ENCODE peak calls at places on chromosomes 11 and 22, in nine cellular contexts. S, W, G, A, L, U, Z, K and O are unnamed samples.

GRCh38 chr11:125952973-125953372 is 7.1 kb downstream of the VSIG10L2 start:
- DNase-seq in W (no peak), Z (no peak), K (peak), U (no peak), L (peak), A (no peak), G (no peak), S (peak), O (no peak)

GRCh38 chr11:91850533-91851305 is 373.9 kb upstream of the FAT3 start:
- DNase-seq in S (no peak), U (no peak), W (no peak), G (no peak), Z (no peak), K (no peak), L (no peak), A (no peak), O (no peak)

GRCh38 chr11:11449327-11449726 is 96.3 kb upstream of the CSNK2A3 start:
- DNase-seq in G (no peak), W (no peak), Z (no peak), L (no peak), S (no peak), A (no peak), U (no peak), K (no peak), O (no peak)

GRCh38 chr22:41310336-41310735 is 9.0 kb downstream of the ZC3H7B start:
- DNase-seq in L (no peak), U (no peak), W (no peak), A (no peak), Z (no peak), G (no peak), K (no peak), S (no peak), O (no peak)

GRCh38 chr11:79708319-79708928 is 267.6 kb upstream of the TENM4 start:
- DNase-seq in Z (no peak), G (peak), S (no peak), W (no peak), K (no peak), A (peak), U (peak), L (peak), O (peak)

GRCh38 chr11:122649133-122649532 is 6.4 kb upstream of the UBASH3B start:
- DNase-seq in G (peak), W (no peak), Z (no peak), A (no peak), U (no peak), S (no peak), L (peak), K (no peak), O (no peak)

GRCh38 chr11:59953463-59954218 is 10.2 kb upstream of the OOSP4A start:
- DNase-seq in G (no peak), L (no peak), A (no peak), K (no peak), S (no peak), W (no peak), U (no peak), Z (no peak), O (no peak)

GRCh38 chr22:37242395-37242918 is 1.6 kb downstream of the RAC2 start:
- DNase-seq in A (peak), L (peak), G (no peak), U (peak), Z (peak), K (peak), S (no peak), W (no peak), O (peak)

GRCh38 chr11:10181811-10182210 is 112.2 kb downstream of the SBF2 start:
- DNase-seq in W (no peak), S (no peak), U (peak), G (peak), Z (no peak), L (peak), K (no peak), A (peak), O (no peak)

GRCh38 chr11:66720223-66720898 is 8.7 kb downstream of the SPTBN2 start:
- DNase-seq in S (no peak), G (peak), W (no peak), A (no peak), L (peak), Z (peak), U (no peak), K (peak), O (peak)

GRCh38 chr22:43464809-43465208 is 53.0 kb downstream of the MPPED1 start:
- DNase-seq in K (no peak), W (no peak), U (no peak), Z (no peak), G (no peak), L (no peak), A (no peak), S (no peak), O (no peak)

GRCh38 chr11:88695701-88696414 is 358.3 kb upstream of the CTSC start:
- DNase-seq in W (no peak), S (no peak), Z (no peak), U (no peak), G (no peak), K (no peak), A (no peak), L (no peak), O (no peak)

GRCh38 chr22:35995772-35996171 is 32.9 kb downstream of the RBFOX2 start:
- DNase-seq in L (peak), S (peak), A (no peak), W (peak), G (peak), U (no peak), K (no peak), Z (no peak), O (no peak)

GRCh38 chr11:8283510-8284272 is 20.0 kb upstream of the LMO1 start:
- DNase-seq in S (no peak), W (peak), Z (no peak), G (no peak), L (peak), K (peak), A (no peak), U (no peak), O (no peak)

GRCh38 chr22:46469701-46470100 is 67.7 kb downstream of the CELSR1 start:
- DNase-seq in Z (no peak), U (no peak), K (no peak), S (no peak), A (no peak), G (no peak), W (no peak), L (no peak), O (no peak)

GRCh38 chr22:49457946-49458707 is 369.5 kb downstream of the BRD1 start:
- DNase-seq in W (peak), A (no peak), G (no peak), Z (no peak), L (no peak), U (no peak), K (no peak), S (no peak), O (no peak)

GRCh38 chr11:119315139-119316016 is 1.6 kb downstream of the MCAM start:
- DNase-seq in S (no peak), U (no peak), G (no peak), W (peak), L (no peak), Z (peak), A (peak), K (no peak), O (peak)
- TF ChIP-seq CTCF in S (peak), U (peak), G (no peak), W (peak), L (no peak), Z (no peak), A (peak), K (no peak), O (no peak)

GRCh38 chr11:73269353-73270088 is 2.6 kb upstream of the P2RY6 start:
- DNase-seq in U (no peak), A (no peak), S (no peak), G (no peak), W (peak), L (no peak), K (peak), Z (no peak), O (no peak)
- H3K4me3 ChIP-seq in U (no peak), A (no peak), S (no peak), G (no peak), W (no peak), L (no peak), K (no peak), Z (no peak), O (no peak)

GRCh38 chr11:119015054-119015611 is 3.0 kb downstream of the RPS25 start:
- DNase-seq in U (no peak), W (no peak), A (no peak), Z (no peak), K (no peak), S (no peak), G (no peak), L (no peak), O (no peak)
- TF ChIP-seq CTCF in U (no peak), W (no peak), A (peak), Z (no peak), K (no peak), S (no peak), G (peak), L (no peak), O (no peak)

DNA sequence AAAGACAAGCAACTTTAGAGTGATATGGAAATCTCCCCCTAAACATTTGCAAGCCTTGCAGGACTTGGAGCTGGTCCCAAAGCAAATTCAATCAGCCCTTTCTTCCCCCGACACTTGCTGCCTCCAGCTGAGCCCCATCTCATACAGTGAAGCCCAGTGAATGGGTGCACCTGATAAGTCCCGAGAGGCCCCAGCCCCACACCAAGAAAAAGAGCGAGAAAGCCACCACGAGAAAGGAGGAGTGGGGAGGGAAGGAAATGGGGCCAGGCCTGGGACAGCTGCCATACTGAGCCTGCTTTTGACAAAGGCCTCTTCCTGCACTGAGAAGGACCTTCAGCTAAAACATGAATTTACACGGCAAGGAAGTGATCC is 35.1 kb downstream of the SPATA19 start:
- DNase-seq in G (no peak), A (no peak), U (no peak), K (no peak), Z (no peak), W (no peak), S (no peak), L (no peak), O (no peak)
- H3K4me3 ChIP-seq in G (no peak), A (no peak), U (no peak), K (no peak), Z (no peak), W (no peak), S (no peak), L (no peak), O (no peak)

DNA sequence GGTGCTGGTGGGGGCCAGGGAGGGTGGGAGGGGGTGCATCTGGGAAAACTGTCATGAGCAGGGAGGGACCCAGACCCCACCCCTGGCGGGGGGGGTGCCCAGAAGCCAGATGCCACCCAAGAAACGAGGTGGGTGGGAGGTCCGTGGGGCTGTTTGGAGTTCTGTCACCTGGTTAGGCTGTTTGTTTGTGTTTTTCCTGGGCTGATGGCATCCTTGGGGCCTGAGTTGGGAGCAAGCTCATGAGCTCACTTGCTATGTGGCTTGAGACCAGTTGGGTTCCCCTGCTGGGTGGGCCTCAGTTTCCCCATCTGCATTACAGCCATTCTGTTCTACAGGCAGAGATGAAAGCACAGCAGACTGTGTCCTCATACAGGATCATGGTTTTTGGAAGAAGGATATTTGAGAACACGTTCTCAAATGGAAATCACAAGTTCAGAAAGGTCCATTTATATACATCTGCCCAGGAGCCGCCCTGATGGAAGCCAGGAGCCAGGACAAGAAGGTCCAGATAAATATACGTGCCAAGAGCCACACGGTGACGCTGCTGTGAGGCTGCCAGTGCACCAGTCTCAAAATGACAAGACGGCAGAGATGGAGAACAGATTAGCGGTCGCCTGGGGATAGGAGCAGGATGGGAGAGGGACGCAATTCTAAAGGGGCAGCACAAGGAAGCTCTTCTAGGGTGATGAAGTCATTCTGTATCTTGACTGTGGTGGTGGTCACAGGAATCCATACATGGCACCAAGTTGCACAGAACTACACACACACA is 312.9 kb downstream of the MN1 start:
- DNase-seq in W (peak), G (peak), A (no peak), Z (no peak), L (peak), S (no peak), K (no peak), U (no peak), O (no peak)
- TF ChIP-seq CTCF in W (peak), G (peak), A (no peak), Z (no peak), L (no peak), S (no peak), K (no peak), U (no peak), O (no peak)

DNA sequence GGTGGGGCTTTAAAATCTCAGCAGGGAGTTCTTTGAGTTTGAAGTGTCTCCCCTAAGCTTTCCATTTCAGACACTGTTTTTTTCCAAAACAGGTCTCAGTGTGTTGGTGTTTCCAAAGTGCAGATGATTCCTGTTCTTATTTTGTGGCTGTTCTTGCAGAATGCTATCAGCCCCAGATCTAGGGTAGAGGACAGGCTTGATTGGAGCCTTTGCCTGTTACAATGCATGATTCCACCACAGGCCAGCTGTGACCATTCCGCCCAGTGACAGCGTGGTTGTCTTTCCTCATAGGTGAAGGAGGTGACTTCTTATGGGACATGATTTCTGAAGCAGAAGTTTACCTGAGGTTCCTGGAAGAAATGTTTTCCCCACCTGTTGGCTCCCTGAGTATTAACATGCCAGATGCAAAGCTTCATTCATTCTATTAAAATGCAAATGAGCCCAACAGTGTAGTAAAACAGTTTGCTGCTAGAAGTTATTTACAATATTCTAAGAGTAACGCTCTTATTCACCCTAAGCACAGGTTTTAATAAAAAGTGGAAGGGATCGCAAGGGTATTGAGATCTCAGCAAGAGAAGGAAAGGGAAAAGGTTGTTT is 36.9 kb upstream of the BIRC3 start:
- DNase-seq in S (no peak), W (no peak), A (no peak), G (no peak), K (no peak), Z (no peak), L (no peak), U (no peak), O (no peak)
- H3K4me3 ChIP-seq in S (no peak), W (no peak), A (no peak), G (no peak), K (no peak), Z (no peak), L (no peak), U (no peak), O (no peak)

DNA sequence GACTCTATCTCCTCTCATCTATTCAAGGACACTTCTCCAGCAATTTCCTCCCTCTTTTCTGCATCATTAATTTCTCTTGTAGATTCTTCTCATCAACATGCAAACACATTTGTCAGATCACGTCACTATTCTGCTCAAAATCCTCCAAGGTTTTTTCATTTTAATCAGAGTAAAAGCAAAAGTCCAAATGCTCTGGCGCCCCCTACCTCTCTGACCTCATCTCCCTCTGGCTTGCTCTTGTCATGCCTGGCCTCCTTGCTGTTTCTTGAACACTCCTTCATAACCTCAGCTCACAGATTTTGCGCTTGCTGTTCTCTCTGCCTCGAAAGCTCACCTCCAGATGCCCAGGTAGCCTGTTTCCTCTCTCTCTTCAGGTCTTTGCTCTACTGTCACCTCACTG is 22.4 kb downstream of the RTCB start:
- DNase-seq in S (no peak), K (no peak), A (peak), Z (no peak), U (no peak), L (peak), G (peak), W (no peak), O (peak)
- TF ChIP-seq CTCF in S (no peak), K (peak), A (peak), Z (no peak), U (no peak), L (peak), G (peak), W (no peak), O (peak)

GRCh38 chr22:50705851-50706351 is 32.1 kb upstream of the ACR start:
- DNase-seq in A (no peak), G (no peak), U (no peak), L (no peak), K (peak), W (no peak), Z (no peak), S (no peak), O (no peak)

GRCh38 chr22:50705219-50705691 is 32.6 kb downstream of the SHANK3 start:
- DNase-seq in A (no peak), K (peak), L (peak), W (no peak), Z (no peak), S (peak), G (peak), U (no peak), O (peak)

GRCh38 chr22:50702821-50703725 is 30.4 kb downstream of the SHANK3 start:
- DNase-seq in L (no peak), U (no peak), A (no peak), S (no peak), G (no peak), W (no peak), Z (no peak), K (peak), O (no peak)

GRCh38 chr22:50703726-50704509 is 31.3 kb downstream of the SHANK3 start:
- DNase-seq in A (no peak), Z (no peak), S (no peak), L (no peak), U (no peak), G (no peak), K (peak), W (no peak), O (no peak)

DNA sequence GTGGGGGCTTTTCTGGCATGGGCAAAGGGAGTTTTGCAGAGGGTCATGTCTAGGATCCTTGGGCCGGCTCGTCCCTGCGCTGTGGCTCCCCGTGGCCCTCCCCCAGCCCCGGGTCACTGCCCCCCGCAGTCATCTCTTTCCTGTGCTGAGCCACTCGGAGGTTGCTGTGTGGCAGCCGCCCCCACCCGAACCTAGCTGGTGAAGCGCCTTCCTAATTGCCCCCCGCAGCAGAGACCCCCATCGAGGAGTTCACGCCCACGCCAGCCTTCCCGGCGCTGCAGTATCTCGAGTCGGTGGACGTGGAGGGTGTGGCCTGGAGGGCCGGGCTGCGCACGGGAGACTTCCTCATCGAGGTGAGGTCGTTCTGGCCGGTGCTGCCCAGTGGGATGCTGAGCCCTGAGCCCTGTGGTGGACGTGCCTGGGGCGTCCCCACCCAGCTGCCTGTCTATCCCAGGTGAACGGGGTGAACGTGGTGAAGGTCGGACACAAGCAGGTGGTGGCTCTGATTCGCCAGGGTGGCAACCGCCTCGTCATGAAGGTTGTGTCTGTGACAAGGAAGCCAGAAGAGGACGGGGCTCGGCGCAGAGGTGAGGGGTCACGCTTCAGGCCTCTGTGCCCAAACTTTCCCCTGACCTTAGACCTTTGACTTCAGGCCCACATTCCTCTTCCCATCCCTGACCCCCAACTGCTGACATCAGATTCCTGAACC is 32.0 kb downstream of the SHANK3 start:
- DNase-seq in Z (no peak), U (no peak), S (no peak), W (no peak), L (no peak), K (peak), G (no peak), A (no peak), O (no peak)
- H3K4me3 ChIP-seq in Z (no peak), U (no peak), S (no peak), W (no peak), L (no peak), K (no peak), G (peak), A (no peak), O (no peak)

GRCh38 chr11:13358871-13359270 is 81.3 kb downstream of the BMAL1 start:
- DNase-seq in S (no peak), A (no peak), U (no peak), K (no peak), G (no peak), W (no peak), Z (no peak), L (peak), O (no peak)

GRCh38 chr11:13352711-13353110 is 75.1 kb downstream of the BMAL1 start:
- DNase-seq in A (no peak), S (no peak), Z (no peak), U (no peak), K (no peak), G (no peak), W (no peak), L (no peak), O (no peak)

GRCh38 chr11:13355191-13355590 is 77.6 kb downstream of the BMAL1 start:
- DNase-seq in W (no peak), A (no peak), U (no peak), L (no peak), S (no peak), G (no peak), Z (no peak), K (no peak), O (no peak)

GRCh38 chr11:13357232-13357631 is 79.6 kb downstream of the BMAL1 start:
- DNase-seq in U (no peak), G (no peak), A (no peak), L (no peak), W (no peak), K (no peak), S (no peak), Z (no peak), O (no peak)

DNA sequence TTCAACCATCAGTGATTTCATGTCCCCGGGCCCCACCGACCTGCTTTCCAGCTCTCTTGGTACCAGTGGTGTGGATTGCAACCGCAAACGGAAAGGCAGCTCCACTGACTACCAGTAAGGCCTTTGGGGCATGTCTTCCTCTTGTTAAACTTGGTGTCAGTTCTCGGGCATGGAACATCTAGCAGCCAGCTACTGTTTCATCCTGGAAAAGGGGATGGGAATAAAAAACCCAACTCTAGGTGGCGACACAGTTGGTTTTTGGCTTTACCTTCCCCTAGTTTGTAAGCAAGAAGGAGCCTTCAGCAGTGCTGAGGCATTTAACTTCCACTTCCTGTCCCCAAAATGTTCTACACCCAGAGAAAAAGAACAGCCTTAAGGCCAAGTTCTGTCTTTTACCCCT is 76.7 kb downstream of the BMAL1 start:
- DNase-seq in G (peak), Z (no peak), W (no peak), S (no peak), U (no peak), K (no peak), A (peak), L (peak), O (no peak)
- TF ChIP-seq CTCF in G (peak), Z (no peak), W (no peak), S (no peak), U (peak), K (peak), A (peak), L (peak), O (peak)